ENCODE peak calls at places on chromosomes 16 and 17, in nine cellular contexts. K is effector memory CD4-positive, alpha-beta T cell; S is sigmoid colon; I is AG04450; W is HCT116; B is fibroblast of lung; Z is prostate gland; Q is coronary artery; D is testis. F is an unnamed sample.
A peak's percentile ranks its signal among the peaks of the same experiment; 100 is the strongest.

GRCh38 chr16:49283376-49284049 is 1.9 kb upstream of the CBLN1 start:
- DNase-seq in K (no peak), S (no peak), I (no peak), W (no peak), B (no peak), Z (no peak), Q (no peak), D (no peak), F (no peak)

GRCh38 chr17:21549107-21549687 is 143.1 kb upstream of the KCNJ18 start:
- DNase-seq in K (no peak), S (no peak), I (no peak), W (no peak), B (peak; percentile 73), Z (no peak), Q (no peak), D (no peak), F (no peak)

GRCh38 chr17:68248886-68249872 is 1.3 kb downstream of the AMZ2 start:
- DNase-seq in K (no peak), S (no peak), I (no peak), W (no peak), B (no peak), Z (no peak), Q (no peak), D (no peak), F (no peak)

GRCh38 chr17:7263801-7264078 is 1.5 kb upstream of the CLDN7 start:
- DNase-seq in K (no peak), S (no peak), I (no peak), W (no peak), B (no peak), Z (no peak), Q (no peak), D (no peak), F (no peak)

GRCh38 chr16:83305092-83305491 is 502.7 kb upstream of the HSBP1 start:
- DNase-seq in K (no peak), S (no peak), I (peak; percentile 36), W (no peak), B (peak; percentile 79), Z (no peak), Q (no peak), D (no peak), F (peak; percentile 27)

GRCh38 chr17:45868276-45868675 is 23.6 kb downstream of the SPPL2C start:
- DNase-seq in K (no peak), S (no peak), I (no peak), W (no peak), B (no peak), Z (no peak), Q (no peak), D (no peak), F (no peak)

GRCh38 chr16:75591001-75591852 is 25.0 kb downstream of the GABARAPL2 start:
- DNase-seq in K (no peak), S (peak; percentile 85), I (no peak), W (no peak), B (peak; percentile 95), Z (peak; percentile 46), Q (peak; percentile 80), D (peak; percentile 40), F (no peak)

GRCh38 chr16:61909074-61909473 is 127.2 kb downstream of the CDH8 start:
- DNase-seq in K (no peak), S (no peak), I (no peak), W (no peak), B (peak; percentile 58), Z (no peak), Q (no peak), D (peak; percentile 42), F (no peak)

GRCh38 chr17:61997649-61998048 is 67.4 kb downstream of the MED13 start:
- DNase-seq in K (no peak), S (no peak), I (no peak), W (no peak), B (peak; percentile 73), Z (peak; percentile 8), Q (no peak), D (no peak), F (no peak)

GRCh38 chr16:72783716-72784320 is 264.1 kb downstream of the ZFHX3 start:
- DNase-seq in K (no peak), S (no peak), I (no peak), W (no peak), B (peak; percentile 72), Z (no peak), Q (no peak), D (no peak), F (no peak)

GRCh38 chr16:280005-280421 is 378 bp upstream of the ARHGDIG start:
- DNase-seq in K (no peak), S (no peak), I (no peak), W (no peak), B (no peak), Z (no peak), Q (no peak), D (no peak), F (no peak)

GRCh38 chr16:13992322-13992721 is 72.4 kb downstream of the ERCC4 start:
- DNase-seq in K (no peak), S (no peak), I (no peak), W (no peak), B (no peak), Z (no peak), Q (peak; percentile 49), D (no peak), F (no peak)

GRCh38 chr17:42562845-42563509 is 1.0 kb downstream of the COASY start:
- DNase-seq in K (no peak), S (no peak), I (no peak), W (no peak), B (no peak), Z (no peak), Q (no peak), D (no peak), F (no peak)

GRCh38 chr17:41687828-41688640 is 651 bp upstream of the EIF1 start:
- DNase-seq in K (no peak), S (peak; percentile 81), I (no peak), W (no peak), B (no peak), Z (peak; percentile 54), Q (no peak), D (peak; percentile 77), F (no peak)

GRCh38 chr16:57041182-57042156 is 50.9 kb upstream of the CPNE2 start:
- DNase-seq in K (peak; percentile 77), S (no peak), I (no peak), W (no peak), B (peak; percentile 23), Z (no peak), Q (no peak), D (no peak), F (no peak)

GRCh38 chr17:63477471-63478440 is 895 bp downstream of the ACE start:
- DNase-seq in K (no peak), S (no peak), I (no peak), W (no peak), B (no peak), Z (no peak), Q (no peak), D (no peak), F (no peak)

GRCh38 chr16:85688586-85689284 is at the start of gene GINS2:
- DNase-seq in K (peak; percentile 85), S (peak; percentile 95), I (peak; percentile 59), W (peak; percentile 77), B (peak; percentile 90), Z (peak; percentile 85), Q (peak; percentile 88), D (peak; percentile 91), F (peak; percentile 60)

GRCh38 chr16:85689285-85689949 is 663 bp upstream of the GINS2 start:
- DNase-seq in K (no peak), S (no peak), I (no peak), W (no peak), B (no peak), Z (peak; percentile 34), Q (no peak), D (no peak), F (no peak)

GRCh38 chr16:85687651-85688471 is 893 bp downstream of the GINS2 start:
- DNase-seq in K (no peak), S (no peak), I (no peak), W (no peak), B (no peak), Z (no peak), Q (no peak), D (no peak), F (no peak)

GRCh38 chr16:85685251-85685650 is 3.5 kb downstream of the GINS2 start:
- DNase-seq in K (no peak), S (no peak), I (no peak), W (no peak), B (no peak), Z (no peak), Q (no peak), D (no peak), F (no peak)

GRCh38 chr16:85686912-85687591 is 1.7 kb downstream of the GINS2 start:
- DNase-seq in K (no peak), S (no peak), I (no peak), W (no peak), B (no peak), Z (no peak), Q (no peak), D (no peak), F (no peak)
- H3K27ac ChIP-seq in K (no peak overlapping the region), S (no peak overlapping the region), I (no peak overlapping the region), W (no peak overlapping the region), B (no peak overlapping the region), Z (no peak overlapping the region), Q (no peak overlapping the region), D (no peak overlapping the region), F (no peak overlapping the region)

GRCh38 chr17:11996722-11997146 is 541 bp downstream of the ZNF18 start:
- DNase-seq in K (no peak), S (no peak), I (no peak), W (peak; percentile 13), B (peak; percentile 48), Z (peak; percentile 16), Q (peak; percentile 79), D (peak; percentile 50), F (no peak)

GRCh38 chr17:11999715-12000114 is 2.4 kb upstream of the ZNF18 start:
- DNase-seq in K (no peak), S (no peak), I (no peak), W (no peak), B (no peak), Z (no peak), Q (no peak), D (no peak), F (no peak)

GRCh38 chr17:11997147-11997971 is at the start of gene ZNF18:
- DNase-seq in K (peak; percentile 89), S (peak; percentile 98), I (peak; percentile 78), W (peak; percentile 76), B (peak; percentile 92), Z (peak; percentile 96), Q (peak; percentile 96), D (peak; percentile 98), F (peak; percentile 70)

GRCh38 chr17:11997972-11998233 is 628 bp upstream of the ZNF18 start:
- DNase-seq in K (no peak), S (no peak), I (no peak), W (no peak), B (no peak), Z (no peak), Q (no peak), D (no peak), F (no peak)
- H3K27ac ChIP-seq in K (peak overlapping the region; percentile 86), S (peak overlapping the region; percentile 91), I (peak overlapping the region; percentile 82), W (peak overlapping the region; percentile 50), B (peak overlapping the region; percentile 69), Z (peak overlapping the region; percentile 80), Q (peak overlapping the region; percentile 74), D (peak overlapping the region; percentile 78), F (peak overlapping the region; percentile 77)

GRCh38 chr17:31497431-31497830 is 106.0 kb downstream of the RAB11FIP4 start:
- DNase-seq in K (no peak), S (no peak), I (no peak), W (no peak), B (no peak), Z (no peak), Q (no peak), D (no peak), F (no peak)
- H3K27ac ChIP-seq in K (no peak overlapping the region), S (no peak overlapping the region), I (no peak overlapping the region), W (no peak overlapping the region), B (no peak overlapping the region), Z (no peak overlapping the region), Q (no peak overlapping the region), D (no peak overlapping the region), F (no peak overlapping the region)

GRCh38 chr17:58329808-58330543 is 1.4 kb upstream of the TSPOAP1 start:
- DNase-seq in K (peak; percentile 22), S (no peak), I (no peak), W (no peak), B (no peak), Z (no peak), Q (no peak), D (no peak), F (no peak)
- H3K27ac ChIP-seq in K (peak overlapping the region; percentile 98), S (no peak overlapping the region), I (no peak overlapping the region), W (no peak overlapping the region), B (no peak overlapping the region), Z (no peak overlapping the region), Q (no peak overlapping the region), D (no peak overlapping the region), F (no peak overlapping the region)

F was measured in epithelial cell of prostate.